ENCODE peak calls at places on chromosomes 7 and 10, in four cellular contexts. K is D341Med, O is NCI-H69, T is omental fat pad. U is an unnamed sample.

GRCh38 chr7:143283344-143283743 is 1.4 kb upstream of the TMEM139 start:
- DNase-seq in O (no peak), K (no peak), T (no peak), U (no peak)

GRCh38 chr7:156777364-156778069 is 115.5 kb downstream of the LMBR1 start:
- DNase-seq in T (no peak), O (no peak), K (no peak), U (no peak)

GRCh38 chr7:6160191-6160623 is 112.2 kb downstream of the CYTH3 start:
- DNase-seq in K (peak), O (peak), T (no peak), U (peak)

GRCh38 chr10:6561552-6561951 is 18.5 kb downstream of the PRKCQ start:
- DNase-seq in O (no peak), T (no peak), K (no peak), U (no peak)

GRCh38 chr7:2315787-2316186 is 1.5 kb upstream of the SNX8 start:
- DNase-seq in K (no peak), O (no peak), T (no peak), U (no peak)

GRCh38 chr7:17651296-17651695 is 289.0 kb downstream of the SNX13 start:
- DNase-seq in K (no peak), T (no peak), O (no peak), U (no peak)

GRCh38 chr10:48358162-48358561 is 51.7 kb downstream of the MAPK8 start:
- DNase-seq in K (no peak), T (no peak), O (no peak), U (no peak)

GRCh38 chr7:50069613-50070012 is 23.4 kb downstream of the ZPBP start:
- DNase-seq in O (no peak), T (no peak), K (no peak), U (no peak)

GRCh38 chr7:140242057-140243031 is 65.6 kb upstream of the KDM7A start:
- DNase-seq in O (peak), T (no peak), K (no peak), U (no peak)

GRCh38 chr7:73735526-73735905 is 3.1 kb downstream of the ABHD11 start:
- DNase-seq in K (no peak), O (no peak), T (no peak), U (no peak)

GRCh38 chr10:112613620-112614019 is 166.6 kb downstream of the VTI1A start:
- DNase-seq in T (no peak), K (no peak), O (no peak), U (no peak)

GRCh38 chr10:92164024-92164423 is 126.9 kb downstream of the CPEB3 start:
- DNase-seq in T (no peak), K (no peak), O (peak), U (no peak)

GRCh38 chr7:2016021-2016631 is 216.6 kb downstream of the MAD1L1 start:
- DNase-seq in T (no peak), O (no peak), K (no peak), U (no peak)

GRCh38 chr10:107847620-107848019 is 683.1 kb upstream of the SORCS1 start:
- DNase-seq in K (no peak), T (no peak), O (no peak), U (no peak)

GRCh38 chr7:88141953-88142352 is 77.9 kb downstream of the SRI start:
- DNase-seq in O (no peak), T (no peak), K (no peak), U (no peak)

GRCh38 chr10:97849491-97850402 is at the start of gene GOLGA7B:
- DNase-seq in O (peak), K (peak), T (no peak), U (peak)

GRCh38 chr10:97718178-97718577 is 4.6 kb downstream of the MARVELD1 start:
- DNase-seq in T (no peak), K (no peak), O (peak), U (no peak)

GRCh38 chr7:98229441-98229840 is 18.2 kb downstream of the BHLHA15 start:
- DNase-seq in T (no peak), O (no peak), K (no peak), U (no peak)

GRCh38 chr7:45103958-45104843 is 7.3 kb downstream of the TBRG4 start:
- DNase-seq in K (peak), T (no peak), O (no peak), U (no peak)

U was measured in NCI-H187.